ENCODE peak calls at places on chromosome 17, in nine cellular contexts. W is stomach, C is K562, L is Peyer's patch, A is GM12891, Q is uterus, T is body of pancreas, H is GM12878, K is adrenal gland. X is an unnamed sample.
A peak's percentile ranks its signal among the peaks of the same experiment; 100 is the strongest.

GRCh38 chr17:3603119-3603869 is 5.9 kb downstream of the TRPV1 start:
- DNase-seq in W (no peak), C (no peak), L (no peak), A (no peak), Q (no peak), T (no peak), H (no peak), K (no peak), X (no peak)

GRCh38 chr17:6755731-6756184 is at the start of gene XAF1:
- DNase-seq in W (peak; percentile 46), C (no peak), L (peak; percentile 64), A (no peak), Q (peak; percentile 36), T (peak; percentile 27), H (peak; percentile 40), K (peak; percentile 54), X (peak; percentile 62)

GRCh38 chr17:50506298-50506697 is 1.9 kb upstream of the MYCBPAP start:
- DNase-seq in W (no peak), C (no peak), L (peak; percentile 43), A (no peak), Q (no peak), T (no peak), H (no peak), K (no peak), X (no peak)

GRCh38 chr17:4082136-4082924 is 60.5 kb downstream of the ZZEF1 start:
- DNase-seq in W (no peak), C (no peak), L (no peak), A (no peak), Q (no peak), T (peak; percentile 38), H (no peak), K (no peak), X (no peak)

GRCh38 chr17:59466943-59467801 is 98.2 kb upstream of the DHX40 start:
- DNase-seq in W (no peak), C (no peak), L (no peak), A (no peak), Q (no peak), T (no peak), H (no peak), K (no peak), X (no peak)

GRCh38 chr17:40952675-40953074 is 14.1 kb downstream of the KRT39 start:
- DNase-seq in W (no peak), C (no peak), L (no peak), A (no peak), Q (no peak), T (peak; percentile 11), H (no peak), K (no peak), X (no peak)

GRCh38 chr17:42674755-42675347 is 1.9 kb downstream of the PLEKHH3 start:
- DNase-seq in W (peak; percentile 66), C (no peak), L (no peak), A (no peak), Q (no peak), T (peak; percentile 78), H (no peak), K (peak; percentile 45), X (peak; percentile 24)

GRCh38 chr17:46199379-46199778 is 6.2 kb upstream of the KANSL1 start:
- DNase-seq in W (no peak), C (no peak), L (no peak), A (no peak), Q (no peak), T (no peak), H (no peak), K (no peak), X (no peak)

GRCh38 chr17:3877220-3877619 is 15.6 kb downstream of the CAMKK1 start:
- DNase-seq in W (no peak), C (no peak), L (no peak), A (no peak), Q (no peak), T (no peak), H (no peak), K (no peak), X (no peak)

GRCh38 chr17:60086822-60087591 is 8.3 kb upstream of the HEATR6 start:
- DNase-seq in W (no peak), C (no peak), L (no peak), A (no peak), Q (no peak), T (no peak), H (no peak), K (no peak), X (peak; percentile 28)

GRCh38 chr17:1438593-1439083 is 17.4 kb downstream of the CRK start:
- DNase-seq in W (no peak), C (no peak), L (no peak), A (no peak), Q (no peak), T (no peak), H (no peak), K (peak; percentile 70), X (no peak)

GRCh38 chr17:1736348-1737281 is 6.1 kb upstream of the SERPINF2 start:
- DNase-seq in W (peak; percentile 46), C (peak; percentile 79), L (peak; percentile 72), A (peak; percentile 86), Q (peak; percentile 89), T (peak; percentile 74), H (no peak), K (peak; percentile 85), X (peak; percentile 81)

GRCh38 chr17:48100591-48101011 is 677 bp downstream of the CBX1 start:
- DNase-seq in W (peak; percentile 46), C (peak; percentile 43), L (no peak), A (no peak), Q (peak; percentile 62), T (peak; percentile 55), H (no peak), K (peak; percentile 47), X (no peak)

GRCh38 chr17:28711723-28712036 is at the start of gene PROCA1:
- DNase-seq in W (no peak), C (peak; percentile 72), L (no peak), A (no peak), Q (no peak), T (no peak), H (no peak), K (no peak), X (no peak)
- TF ChIP-seq POLR2A in W (no peak), C (no peak), L (no peak), A (no peak), Q (no peak), T (no peak), H (peak; percentile 7), K (no peak), X (no peak)

GRCh38 chr17:39205112-39205526 is 5.0 kb downstream of the RPL19 start:
- DNase-seq in W (no peak), C (peak; percentile 19), L (no peak), A (no peak), Q (no peak), T (no peak), H (no peak), K (no peak), X (peak; percentile 49)
- TF ChIP-seq POLR2A in W (no peak), C (peak; percentile 84), L (no peak), A (no peak), Q (no peak), T (peak; percentile 14), H (no peak), K (no peak), X (no peak)

GRCh38 chr17:17241656-17242055 is 4.7 kb upstream of the FLCN start:
- DNase-seq in W (no peak), C (no peak), L (peak; percentile 13), A (no peak), Q (no peak), T (no peak), H (no peak), K (no peak), X (no peak)

GRCh38 chr17:17239832-17240231 is 2.9 kb upstream of the FLCN start:
- DNase-seq in W (no peak), C (peak; percentile 32), L (no peak), A (no peak), Q (no peak), T (no peak), H (no peak), K (no peak), X (no peak)

GRCh38 chr17:17236295-17237025 is 508 bp downstream of the FLCN start:
- DNase-seq in W (no peak), C (peak; percentile 51), L (peak; percentile 60), A (no peak), Q (peak; percentile 32), T (no peak), H (no peak), K (no peak), X (peak; percentile 33)

GRCh38 chr17:17235212-17236174 is 1.5 kb downstream of the FLCN start:
- DNase-seq in W (no peak), C (no peak), L (no peak), A (no peak), Q (no peak), T (no peak), H (no peak), K (no peak), X (peak; percentile 25)

DNA sequence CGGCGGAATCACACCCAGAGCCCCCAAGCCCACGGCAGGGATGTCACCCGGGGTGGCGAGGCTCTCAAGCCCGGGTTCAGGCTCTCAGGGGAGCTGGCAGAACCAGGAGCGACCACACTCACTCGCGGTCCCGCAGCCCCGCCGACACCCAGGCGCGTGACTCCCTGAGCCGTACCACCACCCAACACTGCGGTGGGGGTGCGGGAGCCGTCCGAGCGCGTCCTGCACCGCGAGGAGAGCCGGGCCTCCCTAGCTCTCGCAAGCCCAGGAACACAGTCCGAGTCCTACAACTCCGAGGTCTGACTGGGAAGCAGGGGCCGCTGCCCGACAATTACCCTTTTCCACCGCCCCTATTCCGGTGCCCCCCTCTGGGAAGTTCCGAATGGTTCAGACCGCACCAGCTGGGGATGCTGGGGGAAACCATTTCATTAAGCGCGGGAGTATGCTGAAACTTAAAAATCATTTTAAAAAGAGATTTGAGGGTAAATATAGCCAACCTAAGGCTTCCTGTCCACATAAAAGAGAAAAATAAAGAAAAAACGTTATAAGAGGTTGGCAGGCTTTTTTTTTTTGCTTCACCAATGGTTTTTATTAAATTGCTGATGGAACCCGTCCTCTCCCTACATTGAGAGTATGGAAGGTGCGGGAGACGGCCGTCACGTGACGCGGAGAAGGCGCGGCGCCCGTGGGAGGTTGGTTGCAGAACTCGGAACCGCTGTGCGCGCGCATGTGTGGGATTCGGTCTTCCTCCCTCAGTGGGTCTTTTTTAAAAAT is at the start of gene FLCN:
- DNase-seq in W (peak; percentile 91), C (peak; percentile 83), L (peak; percentile 93), A (peak; percentile 86), Q (peak; percentile 91), T (peak; percentile 90), H (peak; percentile 65), K (peak; percentile 92), X (peak; percentile 89)
- TF ChIP-seq POLR2A in W (no peak), C (peak; percentile 67), L (peak; percentile 74), A (peak; percentile 91), Q (peak; percentile 86), T (peak; percentile 77), H (peak; percentile 90), K (peak; percentile 69), X (peak; percentile 57)

GRCh38 chr17:12118617-12119016 is 97.9 kb downstream of the MAP2K4 start:
- DNase-seq in W (no peak), C (no peak), L (no peak), A (no peak), Q (no peak), T (no peak), H (no peak), K (no peak), X (no peak)

GRCh38 chr17:12113156-12113555 is 92.5 kb downstream of the MAP2K4 start:
- DNase-seq in W (no peak), C (no peak), L (no peak), A (no peak), Q (no peak), T (no peak), H (no peak), K (no peak), X (no peak)

GRCh38 chr17:12116143-12116542 is 95.5 kb downstream of the MAP2K4 start:
- DNase-seq in W (no peak), C (no peak), L (no peak), A (no peak), Q (no peak), T (no peak), H (no peak), K (no peak), X (no peak)

GRCh38 chr17:12114686-12115418 is 94.2 kb downstream of the MAP2K4 start:
- DNase-seq in W (no peak), C (no peak), L (no peak), A (no peak), Q (no peak), T (no peak), H (no peak), K (no peak), X (no peak)
- TF ChIP-seq POLR2A in W (no peak), C (no peak), L (no peak), A (no peak), Q (no peak), T (no peak), H (no peak), K (no peak), X (no peak)

X was measured in NB4.